ENCODE peak calls at places on chromosomes 2 and 18, in seven cellular contexts. W is colonic mucosa, K is Panc1, F is cardiac muscle cell, X is heart right ventricle, R is GM23248, Q is adipocyte. U is an unnamed sample.

GRCh38 chr18:77067315-77068061 is 65.1 kb downstream of the MBP start:
- DNase-seq in W (peak; percentile 52), K (peak; percentile 90), F (no peak), X (peak; percentile 58), R (peak; percentile 97), Q (peak; percentile 91), U (peak; percentile 84)

GRCh38 chr2:65299246-65299645 is 71.6 kb downstream of the ACTR2 start:
- DNase-seq in W (no peak), K (peak; percentile 82), F (no peak), X (no peak), R (peak; percentile 67), Q (peak; percentile 12), U (peak; percentile 35)

GRCh38 chr18:26813043-26813442 is 52.5 kb downstream of the AQP4 start:
- DNase-seq in W (peak; percentile 28), K (peak; percentile 46), F (peak; percentile 35), X (no peak), R (peak; percentile 6), Q (no peak), U (peak; percentile 14)

GRCh38 chr2:233417282-233417681 is 63.0 kb downstream of the DGKD start:
- DNase-seq in W (no peak), K (no peak), F (no peak), X (no peak), R (no peak), Q (no peak), U (no peak)

GRCh38 chr2:168519534-168520308 is 63.6 kb downstream of the CERS6 start:
- DNase-seq in W (no peak), K (no peak), F (no peak), X (no peak), R (peak; percentile 8), Q (no peak), U (no peak)

GRCh38 chr18:23824704-23825103 is 135.5 kb downstream of the LAMA3 start:
- DNase-seq in W (no peak), K (no peak), F (no peak), X (no peak), R (peak; percentile 66), Q (peak; percentile 12), U (no peak)

GRCh38 chr18:11654736-11655604 is 34.1 kb upstream of the GNAL start:
- DNase-seq in W (peak; percentile 59), K (peak; percentile 17), F (peak; percentile 77), X (peak; percentile 67), R (peak; percentile 69), Q (peak; percentile 70), U (peak; percentile 32)

GRCh38 chr2:72973566-72974435 is 56.5 kb downstream of the EMX1 start:
- DNase-seq in W (peak; percentile 31), K (peak; percentile 46), F (peak; percentile 77), X (no peak), R (peak; percentile 80), Q (peak; percentile 70), U (peak; percentile 35)

GRCh38 chr2:202609381-202610145 is 25.2 kb upstream of the FAM117B start:
- DNase-seq in W (peak; percentile 47), K (no peak), F (no peak), X (no peak), R (peak; percentile 45), Q (peak; percentile 15), U (no peak)

GRCh38 chr2:46845542-46846453 is 69.8 kb downstream of the MCFD2 start:
- DNase-seq in W (no peak), K (no peak), F (no peak), X (no peak), R (peak; percentile 34), Q (no peak), U (no peak)

GRCh38 chr2:190948671-190949070 is 65.3 kb downstream of the STAT1 start:
- DNase-seq in W (no peak), K (no peak), F (no peak), X (no peak), R (peak; percentile 60), Q (peak; percentile 42), U (peak; percentile 19)

GRCh38 chr2:46430413-46430812 is 49.0 kb upstream of the TMEM247 start:
- DNase-seq in W (no peak), K (no peak), F (no peak), X (no peak), R (no peak), Q (no peak), U (no peak)

GRCh38 chr18:32460046-32460785 is 10.5 kb downstream of the GAREM1 start:
- DNase-seq in W (no peak), K (no peak), F (no peak), X (no peak), R (no peak), Q (no peak), U (no peak)

GRCh38 chr2:57376985-57377384 is 669.6 kb upstream of the VRK2 start:
- DNase-seq in W (no peak), K (no peak), F (peak; percentile 30), X (no peak), R (peak; percentile 34), Q (peak; percentile 40), U (no peak)

GRCh38 chr2:219420687-219421086 is 2.5 kb downstream of the DES start:
- DNase-seq in W (no peak), K (no peak), F (no peak), X (peak; percentile 16), R (no peak), Q (no peak), U (no peak)

GRCh38 chr2:144519934-144520717 is at the start of gene ZEB2:
- DNase-seq in W (peak; percentile 48), K (no peak), F (peak; percentile 75), X (peak; percentile 27), R (peak; percentile 92), Q (peak; percentile 94), U (peak; percentile 80)

GRCh38 chr2:203490391-203490790 is 44.7 kb downstream of the RAPH1 start:
- DNase-seq in W (no peak), K (no peak), F (no peak), X (no peak), R (no peak), Q (no peak), U (no peak)

GRCh38 chr2:239307921-239308620 is 92.7 kb downstream of the HDAC4 start:
- DNase-seq in W (no peak), K (no peak), F (no peak), X (no peak), R (peak; percentile 36), Q (peak; percentile 13), U (no peak)

GRCh38 chr2:7649461-7650228 is 732.4 kb downstream of the RNF144A start:
- DNase-seq in W (no peak), K (no peak), F (no peak), X (no peak), R (no peak), Q (no peak), U (no peak)

GRCh38 chr2:174094542-174094941 is 129.4 kb upstream of the SP3 start:
- DNase-seq in W (no peak), K (no peak), F (no peak), X (no peak), R (no peak), Q (no peak), U (no peak)

GRCh38 chr18:51290864-51291263 is 93.4 kb upstream of the MEX3C start:
- DNase-seq in W (no peak), K (no peak), F (no peak), X (no peak), R (peak; percentile 3), Q (no peak), U (no peak)

GRCh38 chr2:161102770-161103450 is 57.3 kb upstream of the TANK start:
- DNase-seq in W (no peak), K (no peak), F (no peak), X (no peak), R (peak; percentile 7), Q (peak; percentile 81), U (no peak)

GRCh38 chr2:230960026-230960425 is 35.0 kb upstream of the GPR55 start:
- DNase-seq in W (peak; percentile 47), K (no peak), F (no peak), X (no peak), R (no peak), Q (no peak), U (no peak)
- H3K4me3 ChIP-seq in W (no peak overlapping the region), K (no peak overlapping the region), F (no peak overlapping the region), X (no peak overlapping the region), R (no peak overlapping the region), Q (no peak overlapping the region), U (no peak overlapping the region)

DNA sequence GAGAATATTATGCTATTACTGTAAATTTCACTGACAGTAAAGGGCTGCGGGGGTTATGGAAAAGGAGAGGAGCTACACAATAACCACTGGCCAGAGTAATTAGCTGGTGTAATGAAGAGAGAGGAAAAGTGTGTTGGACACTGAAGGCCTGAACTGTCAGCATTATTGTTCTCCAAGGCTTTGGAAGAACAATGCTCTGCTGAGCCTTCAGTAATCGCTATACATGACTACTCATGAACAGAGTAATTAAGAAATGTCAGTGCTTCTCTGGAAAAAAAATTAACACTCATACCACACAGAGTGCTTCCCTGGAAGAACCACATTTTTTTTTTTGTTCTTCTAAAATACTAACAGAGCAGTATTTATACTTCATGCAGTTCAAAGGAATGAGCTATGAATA is 931.3 kb downstream of the CPS1 start:
- DNase-seq in W (no peak), K (no peak), F (no peak), X (no peak), R (no peak), Q (no peak), U (no peak)
- H3K9me3 ChIP-seq in W (no peaks in the 10 kb centered on the region), K (no peaks in the 10 kb centered on the region), F (no peaks in the 10 kb centered on the region), X (no peaks in the 10 kb centered on the region), R (peaks cover 4% of the 10 kb centered on the region), Q (no peaks in the 10 kb centered on the region), U (no peaks in the 10 kb centered on the region)

GRCh38 chr2:189578272-189578671 is 2.3 kb downstream of the SLC40A1 start:
- DNase-seq in W (no peak), K (no peak), F (no peak), X (no peak), R (no peak), Q (no peak), U (no peak)

GRCh38 chr2:189574793-189575475 is 5.7 kb downstream of the SLC40A1 start:
- DNase-seq in W (no peak), K (no peak), F (no peak), X (no peak), R (no peak), Q (no peak), U (no peak)

GRCh38 chr2:189576361-189576760 is 4.2 kb downstream of the SLC40A1 start:
- DNase-seq in W (no peak), K (no peak), F (no peak), X (peak; percentile 20), R (no peak), Q (no peak), U (no peak)

GRCh38 chr2:189579585-189579984 is 1.0 kb downstream of the SLC40A1 start:
- DNase-seq in W (no peak), K (no peak), F (no peak), X (no peak), R (peak; percentile 26), Q (peak; percentile 49), U (no peak)

DNA sequence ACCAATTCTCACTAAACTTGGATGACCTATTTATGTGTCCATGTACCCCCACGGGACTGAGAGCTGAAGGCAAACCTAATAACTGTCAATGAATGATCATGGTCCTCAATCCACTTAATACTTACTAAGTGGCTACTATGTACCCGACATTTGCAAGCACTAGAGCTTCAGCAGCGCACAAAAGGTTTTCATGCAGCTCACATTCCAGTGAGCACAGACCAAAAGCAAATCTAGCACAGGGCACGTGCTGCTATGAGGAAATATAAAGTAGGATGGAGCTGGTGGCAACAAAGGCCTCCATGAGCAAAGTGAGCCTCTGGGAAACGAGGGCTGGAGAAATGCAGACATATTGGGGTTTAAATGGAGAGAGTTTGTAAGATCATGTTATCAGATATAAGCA is 3.5 kb downstream of the SLC40A1 start:
- DNase-seq in W (no peak), K (no peak), F (peak; percentile 57), X (no peak), R (no peak), Q (no peak), U (no peak)
- H3K4me3 ChIP-seq in W (no peak overlapping the region), K (no peak overlapping the region), F (no peak overlapping the region), X (peak overlapping the region; percentile 71), R (no peak overlapping the region), Q (peak overlapping the region; percentile 93), U (no peak overlapping the region)

GRCh38 chr18:34893239-34893638 is 148.0 kb upstream of the MAPRE2 start:
- DNase-seq in W (no peak), K (no peak), F (no peak), X (no peak), R (no peak), Q (no peak), U (no peak)
- H3K9me3 ChIP-seq in W (no peaks in the 10 kb centered on the region), K (no peaks in the 10 kb centered on the region), F (no peaks in the 10 kb centered on the region), X (no peaks in the 10 kb centered on the region), R (no peaks in the 10 kb centered on the region), Q (peaks cover 17% of the 10 kb centered on the region), U (no peaks in the 10 kb centered on the region)

U was measured in MG63.